ENCODE peak calls at places on chromosomes 12 and 14, in ten cellular contexts. C is GDM1; G is HEK293T; U is Caki2; X is activated CD8-positive, alpha-beta memory T cell treated with anti-CD3 and anti-CD28 coated beads for 4 hours; S is fibroblast of the conjunctiva; F is WTC11; L is amygdala; I is iPS-NIHi11; V is fibroblast of mammary gland. B is an unnamed sample.

GRCh38 chr12:108788076-108788782 is 56.9 kb upstream of the CORO1C start:
- DNase-seq in C (no peak), G (no peak), U (no peak), X (no peak), S (no peak), F (no peak), L (no peak), I (no peak), V (no peak), B (no peak)

GRCh38 chr14:55336161-55336560 is 64.9 kb downstream of the FBXO34 start:
- DNase-seq in C (no peak), G (no peak), U (no peak), X (no peak), S (no peak), F (no peak), L (no peak), I (no peak), V (no peak), B (peak)

GRCh38 chr14:59428581-59429012 is 36.6 kb downstream of the GPR135 start:
- DNase-seq in C (no peak), G (no peak), U (no peak), X (no peak), S (peak), F (no peak), L (no peak), I (no peak), V (peak), B (peak)

GRCh38 chr12:2137707-2138106 is 84.9 kb downstream of the CACNA1C start:
- DNase-seq in C (no peak), G (no peak), U (no peak), X (no peak), S (no peak), F (no peak), L (no peak), I (no peak), V (no peak), B (no peak)

GRCh38 chr12:1795785-1796514 is 24.4 kb upstream of the LRTM2 start:
- DNase-seq in C (peak), G (peak), U (peak), X (peak), S (peak), F (peak), L (peak), I (peak), V (peak), B (peak)

GRCh38 chr14:90294872-90295271 is 36.9 kb downstream of the NRDE2 start:
- DNase-seq in C (no peak), G (no peak), U (no peak), X (no peak), S (no peak), F (no peak), L (no peak), I (no peak), V (no peak), B (no peak)

GRCh38 chr14:53663709-53664108 is 292.9 kb downstream of the BMP4 start:
- DNase-seq in C (no peak), G (peak), U (peak), X (no peak), S (no peak), F (peak), L (no peak), I (peak), V (peak), B (peak)

GRCh38 chr12:49540229-49541139 is 1.7 kb downstream of the KCNH3 start:
- DNase-seq in C (no peak), G (no peak), U (no peak), X (no peak), S (no peak), F (no peak), L (no peak), I (no peak), V (no peak), B (no peak)

GRCh38 chr14:56798447-56799326 is 11.6 kb downstream of the OTX2 start:
- DNase-seq in C (no peak), G (no peak), U (no peak), X (no peak), S (no peak), F (peak), L (no peak), I (no peak), V (no peak), B (peak)

GRCh38 chr14:28777773-28778606 is 11.4 kb downstream of the FOXG1 start:
- DNase-seq in C (no peak), G (no peak), U (no peak), X (no peak), S (no peak), F (no peak), L (no peak), I (no peak), V (no peak), B (peak)

GRCh38 chr12:113401066-113402000 is 2.4 kb downstream of the SDS start:
- DNase-seq in C (no peak), G (no peak), U (no peak), X (no peak), S (no peak), F (no peak), L (no peak), I (no peak), V (no peak), B (no peak)

GRCh38 chr14:56333361-56334279 is 215.4 kb downstream of the PELI2 start:
- DNase-seq in C (peak), G (no peak), U (peak), X (no peak), S (no peak), F (no peak), L (no peak), I (no peak), V (peak), B (no peak)

GRCh38 chr12:45615268-45615667 is 114.2 kb upstream of the ARID2 start:
- DNase-seq in C (no peak), G (peak), U (peak), X (no peak), S (no peak), F (no peak), L (no peak), I (no peak), V (peak), B (peak)

GRCh38 chr14:104723651-104724406 is at the start of gene ADSS1:
- DNase-seq in C (peak), G (peak), U (peak), X (no peak), S (no peak), F (peak), L (peak), I (peak), V (no peak), B (peak)

GRCh38 chr14:73295198-73295796 is 58.0 kb downstream of the PAPLN start:
- DNase-seq in C (no peak), G (peak), U (peak), X (no peak), S (peak), F (no peak), L (no peak), I (peak), V (peak), B (peak)

GRCh38 chr14:53570411-53571387 is 385.9 kb downstream of the BMP4 start:
- DNase-seq in C (no peak), G (no peak), U (no peak), X (no peak), S (no peak), F (no peak), L (no peak), I (no peak), V (no peak), B (no peak)

GRCh38 chr12:105393586-105393985 is 63.1 kb downstream of the C12orf75 start:
- DNase-seq in C (no peak), G (no peak), U (no peak), X (no peak), S (no peak), F (no peak), L (no peak), I (no peak), V (peak), B (peak)

GRCh38 chr12:79838359-79838758 is 96.5 kb downstream of the PPP1R12A start:
- DNase-seq in C (no peak), G (no peak), U (no peak), X (no peak), S (no peak), F (no peak), L (no peak), I (no peak), V (no peak), B (no peak)

GRCh38 chr14:60328588-60328987 is 79.6 kb downstream of the PPM1A start:
- DNase-seq in C (no peak), G (no peak), U (no peak), X (no peak), S (no peak), F (peak), L (no peak), I (peak), V (no peak), B (peak)

GRCh38 chr12:54549774-54550451 is 512 bp downstream of the PDE1B start:
- DNase-seq in C (no peak), G (no peak), U (no peak), X (peak), S (no peak), F (peak), L (no peak), I (peak), V (peak), B (peak)

GRCh38 chr14:22555573-22556011 is 33.4 kb downstream of the DAD1 start:
- DNase-seq in C (no peak), G (no peak), U (no peak), X (peak), S (no peak), F (no peak), L (no peak), I (no peak), V (peak), B (no peak)

GRCh38 chr12:13405961-13406703 is 209.6 kb downstream of the EMP1 start:
- DNase-seq in C (no peak), G (no peak), U (no peak), X (no peak), S (no peak), F (no peak), L (no peak), I (no peak), V (no peak), B (no peak)

GRCh38 chr12:26044007-26044394 is 80.8 kb downstream of the BHLHE41 start:
- DNase-seq in C (no peak), G (no peak), U (no peak), X (no peak), S (no peak), F (no peak), L (no peak), I (no peak), V (peak), B (no peak)

GRCh38 chr12:1915082-1915968 is 3.1 kb downstream of the CACNA2D4 start:
- DNase-seq in C (peak), G (peak), U (no peak), X (no peak), S (no peak), F (no peak), L (no peak), I (peak), V (no peak), B (no peak)

GRCh38 chr12:29103539-29103974 is 45.5 kb upstream of the FAR2 start:
- DNase-seq in C (peak), G (no peak), U (no peak), X (peak), S (no peak), F (no peak), L (no peak), I (no peak), V (no peak), B (no peak)

GRCh38 chr12:79690156-79690605 is 583 bp downstream of the PAWR start:
- DNase-seq in C (peak), G (peak), U (no peak), X (no peak), S (no peak), F (peak), L (no peak), I (peak), V (no peak), B (no peak)

GRCh38 chr14:53793790-53794560 is 162.7 kb downstream of the BMP4 start:
- DNase-seq in C (no peak), G (no peak), U (no peak), X (no peak), S (no peak), F (no peak), L (no peak), I (no peak), V (no peak), B (peak)

GRCh38 chr12:4277856-4278581 is 4.5 kb downstream of the CCND2 start:
- DNase-seq in C (no peak), G (no peak), U (no peak), X (no peak), S (no peak), F (no peak), L (no peak), I (no peak), V (no peak), B (peak)

GRCh38 chr12:57046947-57047890 is 2.7 kb downstream of the MYO1A start:
- DNase-seq in C (no peak), G (no peak), U (no peak), X (no peak), S (no peak), F (no peak), L (no peak), I (no peak), V (no peak), B (no peak)

GRCh38 chr12:6182279-6182898 is 17.8 kb upstream of the CD9 start:
- DNase-seq in C (peak), G (no peak), U (no peak), X (no peak), S (peak), F (no peak), L (peak), I (no peak), V (peak), B (peak)

GRCh38 chr14:72892879-72893635 is 844 bp downstream of the DPF3 start:
- DNase-seq in C (no peak), G (peak), U (no peak), X (no peak), S (no peak), F (peak), L (peak), I (peak), V (no peak), B (peak)

GRCh38 chr12:10398168-10398567 is 8.3 kb upstream of the KLRK1 start:
- DNase-seq in C (no peak), G (no peak), U (no peak), X (no peak), S (no peak), F (no peak), L (no peak), I (no peak), V (no peak), B (no peak)

GRCh38 chr12:11837318-11837934 is 188.0 kb downstream of the ETV6 start:
- DNase-seq in C (no peak), G (no peak), U (no peak), X (no peak), S (no peak), F (no peak), L (no peak), I (no peak), V (no peak), B (no peak)

GRCh38 chr14:65069874-65070709 is 32.2 kb downstream of the MAX start:
- DNase-seq in C (no peak), G (no peak), U (no peak), X (no peak), S (no peak), F (no peak), L (no peak), I (peak), V (no peak), B (peak)

B was measured in left kidney.